ENCODE peak calls at places on chromosomes 4 and X, in six cellular contexts. J is H7, H is H9, G is AG04450, C is psoas muscle, F is fibroblast of lung. K is an unnamed sample.

GRCh38 chrX:119089619-119090018 is 16.8 kb downstream of the CT47C1 start:
- DNase-seq in J (no peak), H (no peak), G (no peak), C (no peak), F (no peak), K (no peak)

GRCh38 chr4:151717909-151718613 is 42.7 kb downstream of the GATB start:
- DNase-seq in J (no peak), H (no peak), G (no peak), C (no peak), F (no peak), K (no peak)

GRCh38 chr4:176270669-176271068 is 1.6 kb upstream of the ASB5 start:
- DNase-seq in J (no peak), H (no peak), G (peak; percentile 99), C (peak; percentile 88), F (peak; percentile 96), K (no peak)

GRCh38 chrX:53729756-53730155 is 43.2 kb upstream of the HUWE1 start:
- DNase-seq in J (no peak), H (no peak), G (no peak), C (no peak), F (no peak), K (no peak)

GRCh38 chrX:48574270-48575266 is at the start of gene RBM3:
- DNase-seq in J (peak; percentile 90), H (peak; percentile 89), G (no peak), C (peak; percentile 97), F (peak; percentile 95), K (peak; percentile 85)

GRCh38 chr4:114364857-114365256 is 233.8 kb upstream of the UGT8 start:
- DNase-seq in J (no peak), H (no peak), G (peak; percentile 76), C (no peak), F (peak; percentile 56), K (no peak)

GRCh38 chr4:40196724-40197281 is at the start of gene RHOH:
- DNase-seq in J (no peak), H (no peak), G (no peak), C (no peak), F (no peak), K (no peak)

GRCh38 chrX:45515262-45516215 is 314.9 kb upstream of the DIPK2B start:
- DNase-seq in J (peak; percentile 19), H (no peak), G (peak; percentile 80), C (peak; percentile 81), F (peak; percentile 95), K (peak; percentile 20)

GRCh38 chrX:130896816-130897508 is 6.0 kb downstream of the ENOX2 start:
- DNase-seq in J (no peak), H (no peak), G (no peak), C (no peak), F (peak; percentile 40), K (no peak)

GRCh38 chrX:3788494-3789233 is 75.2 kb upstream of the PRKX start:
- DNase-seq in J (peak; percentile 56), H (peak; percentile 58), G (no peak), C (no peak), F (no peak), K (no peak)

GRCh38 chr4:77742054-77742453 is 77.1 kb downstream of the CNOT6L start:
- DNase-seq in J (no peak), H (no peak), G (no peak), C (no peak), F (peak; percentile 11), K (no peak)

GRCh38 chrX:103734125-103734760 is 23.5 kb downstream of the TMEM31 start:
- DNase-seq in J (no peak), H (no peak), G (no peak), C (no peak), F (peak; percentile 45), K (no peak)

GRCh38 chrX:130990723-130991122 is 67.4 kb upstream of the ARHGAP36 start:
- DNase-seq in J (no peak), H (no peak), G (no peak), C (no peak), F (no peak), K (no peak)

GRCh38 chr4:161554372-161554990 is 609.3 kb downstream of the FSTL5 start:
- DNase-seq in J (no peak), H (no peak), G (peak; percentile 21), C (no peak), F (peak; percentile 78), K (no peak)

GRCh38 chr4:28177641-28178040 is 1317.0 kb downstream of the STIM2 start:
- DNase-seq in J (no peak), H (no peak), G (no peak), C (no peak), F (no peak), K (no peak)

GRCh38 chrX:42748067-42748850 is 29.7 kb downstream of the PPP1R2C start:
- DNase-seq in J (no peak), H (no peak), G (no peak), C (no peak), F (peak; percentile 36), K (no peak)

GRCh38 chr4:185534850-185535761 is at the start of gene PDLIM3:
- DNase-seq in J (peak; percentile 91), H (peak; percentile 74), G (no peak), C (peak; percentile 94), F (no peak), K (peak; percentile 89)

GRCh38 chr4:127759228-127759820 is 22.8 kb upstream of the HSPA4L start:
- DNase-seq in J (no peak), H (no peak), G (no peak), C (no peak), F (no peak), K (no peak)

GRCh38 chr4:151922306-151922705 is 161.5 kb upstream of the GATB start:
- DNase-seq in J (no peak), H (no peak), G (no peak), C (no peak), F (no peak), K (no peak)

GRCh38 chrX:51975360-51975759 is 81.9 kb downstream of the MAGED1 start:
- DNase-seq in J (no peak), H (no peak), G (no peak), C (no peak), F (no peak), K (no peak)

GRCh38 chrX:10401239-10401638 is 219.1 kb downstream of the MID1 start:
- DNase-seq in J (no peak), H (no peak), G (no peak), C (no peak), F (no peak), K (no peak)

GRCh38 chrX:51860679-51861078 is 32.7 kb upstream of the MAGED1 start:
- DNase-seq in J (peak; percentile 23), H (peak; percentile 43), G (no peak), C (no peak), F (peak; percentile 45), K (peak; percentile 30)

GRCh38 chr4:7910721-7911015 is 29.0 kb downstream of the AFAP1 start:
- DNase-seq in J (no peak), H (no peak), G (no peak), C (no peak), F (no peak), K (no peak)

GRCh38 chr4:19987746-19988145 is 264.0 kb upstream of the SLIT2 start:
- DNase-seq in J (no peak), H (no peak), G (peak; percentile 26), C (no peak), F (peak; percentile 49), K (no peak)

GRCh38 chr4:37674446-37674845 is 11.7 kb downstream of the RELL1 start:
- DNase-seq in J (no peak), H (no peak), G (no peak), C (no peak), F (no peak), K (no peak)

GRCh38 chrX:2767631-2768455 is 16.0 kb downstream of the XG start:
- DNase-seq in J (peak; percentile 50), H (peak; percentile 36), G (peak; percentile 4), C (peak; percentile 65), F (no peak), K (no peak)

DNA sequence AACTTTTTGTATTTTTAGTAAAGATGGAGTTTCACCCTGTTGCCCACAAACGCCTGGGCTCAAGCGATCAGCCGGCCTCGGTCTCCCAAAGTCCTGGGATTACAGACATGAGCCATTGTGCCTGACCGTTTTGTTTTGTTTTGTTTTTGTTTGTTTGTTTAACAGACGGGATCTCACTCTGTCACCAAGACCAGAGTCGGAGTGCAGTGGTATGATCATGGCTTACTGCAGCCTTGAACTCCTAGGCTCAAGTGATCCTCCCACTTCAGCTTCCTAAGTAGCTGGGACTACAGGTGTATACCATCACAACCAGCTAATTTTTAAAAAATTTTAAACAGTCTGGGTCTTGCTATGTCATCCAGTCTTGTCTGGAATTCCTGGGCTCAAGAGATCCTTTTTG is 53.5 kb downstream of the FNIP2 start:
- DNase-seq in J (no peak), H (no peak), G (no peak), C (no peak), F (no peak), K (no peak)
- H3K27me3 ChIP-seq in J (no peaks in the 10 kb centered on the region), H (no peaks in the 10 kb centered on the region), G (no peaks in the 10 kb centered on the region), C (no peaks in the 10 kb centered on the region), F (no peaks in the 10 kb centered on the region), K (no peaks in the 10 kb centered on the region)

GRCh38 chrX:134745636-134746378 is 87.5 kb upstream of the PLAC1 start:
- DNase-seq in J (no peak), H (no peak), G (no peak), C (no peak), F (no peak), K (no peak)

GRCh38 chrX:134749651-134750450 is 91.6 kb upstream of the PLAC1 start:
- DNase-seq in J (no peak), H (no peak), G (no peak), C (no peak), F (peak; percentile 25), K (no peak)

GRCh38 chrX:134743121-134743520 is 84.8 kb upstream of the PLAC1 start:
- DNase-seq in J (no peak), H (no peak), G (no peak), C (no peak), F (no peak), K (no peak)

GRCh38 chrX:134746379-134746723 is 88.1 kb upstream of the PLAC1 start:
- DNase-seq in J (no peak), H (no peak), G (no peak), C (no peak), F (no peak), K (no peak)

GRCh38 chrX:134747006-134747405 is 88.7 kb upstream of the PLAC1 start:
- DNase-seq in J (no peak), H (no peak), G (no peak), C (no peak), F (no peak), K (no peak)
- H3K27me3 ChIP-seq in J (no peaks in the 10 kb centered on the region), H (no peaks in the 10 kb centered on the region), G (no peaks in the 10 kb centered on the region), C (no peaks in the 10 kb centered on the region), F (no peaks in the 10 kb centered on the region), K (no peaks in the 10 kb centered on the region)

GRCh38 chr4:112509243-112510190 is 6.5 kb downstream of the NEUROG2 start:
- DNase-seq in J (peak; percentile 60), H (peak; percentile 49), G (no peak), C (no peak), F (no peak), K (peak; percentile 49)
- H3K27me3 ChIP-seq in J (peaks cover 82% of the 10 kb centered on the region), H (peaks cover 70% of the 10 kb centered on the region), G (peaks cover 69% of the 10 kb centered on the region), C (peaks cover 30% of the 10 kb centered on the region), F (peaks cover 56% of the 10 kb centered on the region), K (peaks cover 15% of the 10 kb centered on the region)

DNA sequence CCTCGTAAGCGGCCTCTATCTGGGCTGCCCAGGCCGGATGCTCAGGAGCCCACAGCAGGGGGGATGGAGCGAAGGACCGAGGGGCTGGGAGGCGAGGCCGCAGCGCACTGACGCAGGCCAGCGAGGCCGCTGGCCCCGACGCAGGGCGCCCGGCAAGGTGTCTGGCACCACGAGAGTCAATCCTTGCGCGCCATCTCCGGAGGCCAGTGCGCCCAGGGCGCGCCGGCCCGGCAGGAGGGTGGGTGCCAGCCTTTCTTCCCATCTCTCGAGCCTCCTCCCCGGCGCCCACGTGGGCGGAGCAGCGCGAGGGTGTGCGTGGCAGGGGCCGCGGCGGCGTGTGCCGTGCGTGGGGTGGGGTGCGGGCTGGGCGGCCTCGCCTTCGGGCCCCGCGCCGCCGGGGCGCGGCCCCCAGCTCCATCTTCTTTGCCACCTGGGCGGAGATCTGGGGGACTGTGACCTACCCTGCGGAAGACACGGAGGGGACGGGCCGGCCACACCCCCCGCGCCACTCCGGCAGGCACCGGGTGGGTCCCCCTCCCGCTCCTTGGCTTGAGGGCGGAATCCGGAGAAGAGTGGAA is 916 bp downstream of the JAKMIP1 start:
- DNase-seq in J (peak; percentile 84), H (no peak), G (no peak), C (no peak), F (no peak), K (peak; percentile 74)
- H3K27me3 ChIP-seq in J (peaks cover 26% of the 10 kb centered on the region), H (no peaks in the 10 kb centered on the region), G (peaks cover 29% of the 10 kb centered on the region), C (peaks cover 27% of the 10 kb centered on the region), F (peaks cover 7% of the 10 kb centered on the region), K (no peaks in the 10 kb centered on the region)